ENCODE peak calls at places on chromosomes 2 and 18, in ten cellular contexts. One of them, this sample, is unnamed.

GRCh38 chr2:239687441-239687840 is 286.6 kb upstream of the HDAC4 start:
- DNase-seq in OCI-LY7: no peak
- DNase-seq in H1: no peak
- DNase-seq in IMR-90: no peak
- DNase-seq in endothelial cell of umbilical vein: no peak
- DNase-seq in GM23338: no peak
- DNase-seq in mesendoderm: no peak
- DNase-seq in K562: no peak
- DNase-seq in neural progenitor cell: no peak
- DNase-seq in PC-3: no peak
- DNase-seq in this sample: no peak

GRCh38 chr2:148901142-148901541 is 26.1 kb downstream of the KIF5C start:
- DNase-seq in IMR-90: no peak
- DNase-seq in neural progenitor cell: peak; percentile 32
- DNase-seq in endothelial cell of umbilical vein: no peak
- DNase-seq in PC-3: no peak
- DNase-seq in mesendoderm: no peak
- DNase-seq in H1: no peak
- DNase-seq in GM23338: no peak
- DNase-seq in OCI-LY7: peak; percentile 75
- DNase-seq in K562: no peak
- DNase-seq in this sample: no peak

GRCh38 chr18:63147010-63147409 is 172.6 kb downstream of the BCL2 start:
- DNase-seq in neural progenitor cell: no peak
- DNase-seq in endothelial cell of umbilical vein: no peak
- DNase-seq in mesendoderm: no peak
- DNase-seq in K562: no peak
- DNase-seq in OCI-LY7: no peak
- DNase-seq in GM23338: no peak
- DNase-seq in IMR-90: no peak
- DNase-seq in PC-3: no peak
- DNase-seq in H1: no peak
- DNase-seq in this sample: no peak

GRCh38 chr2:207694811-207695281 is 16.6 kb upstream of the CCNYL1 start:
- DNase-seq in OCI-LY7: no peak
- DNase-seq in neural progenitor cell: no peak
- DNase-seq in PC-3: peak; percentile 78
- DNase-seq in mesendoderm: no peak
- DNase-seq in K562: no peak
- DNase-seq in endothelial cell of umbilical vein: no peak
- DNase-seq in H1: no peak
- DNase-seq in IMR-90: peak; percentile 41
- DNase-seq in GM23338: no peak
- DNase-seq in this sample: no peak

GRCh38 chr2:205800804-205801203 is 118.5 kb downstream of the NRP2 start:
- DNase-seq in GM23338: no peak
- DNase-seq in mesendoderm: no peak
- DNase-seq in IMR-90: peak; percentile 99
- DNase-seq in K562: no peak
- DNase-seq in PC-3: no peak
- DNase-seq in H1: no peak
- DNase-seq in neural progenitor cell: no peak
- DNase-seq in OCI-LY7: no peak
- DNase-seq in endothelial cell of umbilical vein: peak; percentile 99
- DNase-seq in this sample: peak; percentile 100

GRCh38 chr2:86290596-86291327 is 46.7 kb downstream of the REEP1 start:
- DNase-seq in GM23338: no peak
- DNase-seq in IMR-90: no peak
- DNase-seq in neural progenitor cell: no peak
- DNase-seq in PC-3: peak; percentile 13
- DNase-seq in mesendoderm: peak; percentile 27
- DNase-seq in K562: no peak
- DNase-seq in H1: no peak
- DNase-seq in endothelial cell of umbilical vein: no peak
- DNase-seq in OCI-LY7: no peak
- DNase-seq in this sample: no peak

GRCh38 chr18:76537621-76538020 is 42.6 kb upstream of the ZNF516 start:
- DNase-seq in IMR-90: no peak
- DNase-seq in mesendoderm: no peak
- DNase-seq in neural progenitor cell: no peak
- DNase-seq in OCI-LY7: no peak
- DNase-seq in H1: no peak
- DNase-seq in PC-3: no peak
- DNase-seq in K562: no peak
- DNase-seq in endothelial cell of umbilical vein: no peak
- DNase-seq in GM23338: no peak
- DNase-seq in this sample: no peak

GRCh38 chr2:55099493-55099877 is 49.2 kb upstream of the RTN4 start:
- DNase-seq in H1: no peak
- DNase-seq in GM23338: no peak
- DNase-seq in neural progenitor cell: no peak
- DNase-seq in K562: no peak
- DNase-seq in mesendoderm: no peak
- DNase-seq in PC-3: no peak
- DNase-seq in IMR-90: no peak
- DNase-seq in endothelial cell of umbilical vein: no peak
- DNase-seq in OCI-LY7: no peak
- DNase-seq in this sample: no peak

GRCh38 chr2:192645811-192646598 is 451.3 kb upstream of the TMEFF2 start:
- DNase-seq in H1: no peak
- DNase-seq in endothelial cell of umbilical vein: no peak
- DNase-seq in GM23338: no peak
- DNase-seq in K562: no peak
- DNase-seq in neural progenitor cell: no peak
- DNase-seq in PC-3: no peak
- DNase-seq in OCI-LY7: no peak
- DNase-seq in IMR-90: no peak
- DNase-seq in mesendoderm: no peak
- DNase-seq in this sample: no peak

GRCh38 chr2:16394072-16394985 is 271.3 kb downstream of the CYRIA start:
- DNase-seq in PC-3: no peak
- DNase-seq in IMR-90: no peak
- DNase-seq in H1: no peak
- DNase-seq in neural progenitor cell: peak; percentile 43
- DNase-seq in endothelial cell of umbilical vein: no peak
- DNase-seq in GM23338: no peak
- DNase-seq in OCI-LY7: no peak
- DNase-seq in mesendoderm: peak; percentile 18
- DNase-seq in K562: peak; percentile 32
- DNase-seq in this sample: no peak

GRCh38 chr2:32611366-32611765 is 16.5 kb upstream of the TTC27 start:
- DNase-seq in H1: no peak
- DNase-seq in mesendoderm: no peak
- DNase-seq in OCI-LY7: no peak
- DNase-seq in GM23338: no peak
- DNase-seq in endothelial cell of umbilical vein: no peak
- DNase-seq in PC-3: no peak
- DNase-seq in K562: peak; percentile 43
- DNase-seq in neural progenitor cell: no peak
- DNase-seq in IMR-90: no peak
- DNase-seq in this sample: no peak

DNA sequence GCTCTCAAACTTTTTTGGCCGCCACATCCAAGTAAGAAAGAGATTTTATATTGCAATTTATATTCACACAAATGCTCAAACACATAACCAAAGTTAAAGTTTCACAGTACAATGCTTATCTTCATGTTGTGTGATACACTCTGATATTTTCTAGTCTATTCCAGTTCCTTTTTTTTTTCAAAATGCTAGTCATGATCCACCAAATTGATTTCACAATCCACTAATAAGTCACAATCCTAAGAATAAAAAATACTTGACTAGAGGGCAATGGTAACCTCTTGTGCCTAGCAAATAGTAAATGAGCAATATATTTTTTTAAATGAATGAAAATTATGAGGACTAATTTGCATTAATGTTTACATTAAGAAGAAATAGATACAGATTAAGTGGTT is 5.8 kb upstream of the PTPN4 start:
- DNase-seq in IMR-90: no peak
- DNase-seq in K562: no peak
- DNase-seq in endothelial cell of umbilical vein: no peak
- DNase-seq in OCI-LY7: no peak
- DNase-seq in H1: no peak
- DNase-seq in PC-3: no peak
- DNase-seq in mesendoderm: no peak
- DNase-seq in neural progenitor cell: no peak
- DNase-seq in GM23338: no peak
- DNase-seq in this sample: no peak
- H3K4me2 ChIP-seq in IMR-90: no peak overlapping the region
- H3K4me2 ChIP-seq in K562: no peak overlapping the region
- H3K4me2 ChIP-seq in endothelial cell of umbilical vein: no peak overlapping the region
- H3K4me2 ChIP-seq in OCI-LY7: no peak overlapping the region
- H3K4me2 ChIP-seq in H1: no peak overlapping the region
- H3K4me2 ChIP-seq in PC-3: no peak overlapping the region
- H3K4me2 ChIP-seq in mesendoderm: no peak overlapping the region
- H3K4me2 ChIP-seq in neural progenitor cell: no peak overlapping the region
- H3K4me2 ChIP-seq in GM23338: no peak overlapping the region
- H3K4me2 ChIP-seq in this sample: no peak overlapping the region

DNA sequence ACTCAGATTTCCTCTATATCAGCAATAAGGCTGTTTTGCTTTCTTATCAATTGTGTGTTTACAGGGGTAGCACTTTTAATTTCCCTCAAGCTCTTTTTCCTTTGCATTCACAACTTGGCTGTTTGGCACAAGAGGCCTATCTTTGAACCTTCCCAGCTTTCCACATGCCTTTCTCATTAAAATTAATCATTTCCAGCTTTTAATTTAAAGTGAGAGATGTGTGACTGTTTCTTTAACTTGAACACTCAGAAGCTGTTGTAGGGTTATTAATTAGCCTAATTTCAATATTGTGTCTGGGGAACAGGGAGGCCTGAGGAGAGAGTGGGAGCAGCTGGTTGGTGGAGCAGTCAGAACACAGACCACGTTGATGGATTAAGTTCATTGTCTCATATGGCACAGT is 4.7 kb downstream of the ASB1 start:
- DNase-seq in GM23338: no peak
- DNase-seq in neural progenitor cell: no peak
- DNase-seq in PC-3: no peak
- DNase-seq in K562: no peak
- DNase-seq in OCI-LY7: no peak
- DNase-seq in IMR-90: no peak
- DNase-seq in mesendoderm: no peak
- DNase-seq in endothelial cell of umbilical vein: no peak
- DNase-seq in H1: no peak
- DNase-seq in this sample: no peak
- H3K36me3 ChIP-seq in GM23338: peaks cover 16% of the 10 kb centered on the region
- H3K36me3 ChIP-seq in neural progenitor cell: no peaks in the 10 kb centered on the region
- H3K36me3 ChIP-seq in PC-3: peaks cover 24% of the 10 kb centered on the region
- H3K36me3 ChIP-seq in K562: peaks cover 68% of the 10 kb centered on the region
- H3K36me3 ChIP-seq in OCI-LY7: peaks cover 51% of the 10 kb centered on the region
- H3K36me3 ChIP-seq in IMR-90: peaks cover 27% of the 10 kb centered on the region
- H3K36me3 ChIP-seq in mesendoderm: peaks cover 6% of the 10 kb centered on the region
- H3K36me3 ChIP-seq in endothelial cell of umbilical vein: peaks cover 6% of the 10 kb centered on the region
- H3K36me3 ChIP-seq in H1: peaks cover 12% of the 10 kb centered on the region
- H3K36me3 ChIP-seq in this sample: peaks cover 12% of the 10 kb centered on the region

GRCh38 chr2:108945969-108946368 is 43.1 kb downstream of the EDAR start:
- DNase-seq in endothelial cell of umbilical vein: no peak
- DNase-seq in H1: no peak
- DNase-seq in GM23338: no peak
- DNase-seq in K562: no peak
- DNase-seq in mesendoderm: no peak
- DNase-seq in neural progenitor cell: no peak
- DNase-seq in IMR-90: no peak
- DNase-seq in PC-3: no peak
- DNase-seq in OCI-LY7: no peak
- DNase-seq in this sample: no peak
- H3K4me1 ChIP-seq in endothelial cell of umbilical vein: no peaks in the 10 kb centered on the region
- H3K4me1 ChIP-seq in H1: no peaks in the 10 kb centered on the region
- H3K4me1 ChIP-seq in GM23338: no peaks in the 10 kb centered on the region
- H3K4me1 ChIP-seq in K562: peaks cover 5% of the 10 kb centered on the region
- H3K4me1 ChIP-seq in mesendoderm: no peaks in the 10 kb centered on the region
- H3K4me1 ChIP-seq in neural progenitor cell: no peaks in the 10 kb centered on the region
- H3K4me1 ChIP-seq in IMR-90: peaks cover 2% of the 10 kb centered on the region
- H3K4me1 ChIP-seq in PC-3: no peaks in the 10 kb centered on the region
- H3K4me1 ChIP-seq in OCI-LY7: no peaks in the 10 kb centered on the region
- H3K4me1 ChIP-seq in this sample: no peaks in the 10 kb centered on the region

GRCh38 chr2:233481368-233482142 is 85.0 kb downstream of the USP40 start:
- DNase-seq in GM23338: no peak
- DNase-seq in endothelial cell of umbilical vein: no peak
- DNase-seq in OCI-LY7: no peak
- DNase-seq in IMR-90: no peak
- DNase-seq in neural progenitor cell: no peak
- DNase-seq in PC-3: peak; percentile 30
- DNase-seq in mesendoderm: no peak
- DNase-seq in K562: no peak
- DNase-seq in H1: no peak
- DNase-seq in this sample: peak; percentile 17

GRCh38 chr2:233482616-233483015 is 84.0 kb downstream of the USP40 start:
- DNase-seq in mesendoderm: no peak
- DNase-seq in PC-3: no peak
- DNase-seq in H1: no peak
- DNase-seq in GM23338: no peak
- DNase-seq in IMR-90: no peak
- DNase-seq in OCI-LY7: no peak
- DNase-seq in neural progenitor cell: no peak
- DNase-seq in K562: no peak
- DNase-seq in endothelial cell of umbilical vein: peak; percentile 12
- DNase-seq in this sample: no peak

GRCh38 chr2:233477548-233478433 is 88.8 kb downstream of the USP40 start:
- DNase-seq in OCI-LY7: no peak
- DNase-seq in K562: no peak
- DNase-seq in IMR-90: no peak
- DNase-seq in mesendoderm: no peak
- DNase-seq in neural progenitor cell: no peak
- DNase-seq in endothelial cell of umbilical vein: no peak
- DNase-seq in H1: no peak
- DNase-seq in PC-3: no peak
- DNase-seq in GM23338: no peak
- DNase-seq in this sample: no peak

GRCh38 chr2:233480490-233481202 is 85.9 kb downstream of the USP40 start:
- DNase-seq in endothelial cell of umbilical vein: peak; percentile 13
- DNase-seq in PC-3: peak; percentile 76
- DNase-seq in OCI-LY7: peak; percentile 71
- DNase-seq in IMR-90: no peak
- DNase-seq in mesendoderm: no peak
- DNase-seq in H1: no peak
- DNase-seq in K562: no peak
- DNase-seq in GM23338: no peak
- DNase-seq in neural progenitor cell: peak; percentile 27
- DNase-seq in this sample: peak; percentile 12

DNA sequence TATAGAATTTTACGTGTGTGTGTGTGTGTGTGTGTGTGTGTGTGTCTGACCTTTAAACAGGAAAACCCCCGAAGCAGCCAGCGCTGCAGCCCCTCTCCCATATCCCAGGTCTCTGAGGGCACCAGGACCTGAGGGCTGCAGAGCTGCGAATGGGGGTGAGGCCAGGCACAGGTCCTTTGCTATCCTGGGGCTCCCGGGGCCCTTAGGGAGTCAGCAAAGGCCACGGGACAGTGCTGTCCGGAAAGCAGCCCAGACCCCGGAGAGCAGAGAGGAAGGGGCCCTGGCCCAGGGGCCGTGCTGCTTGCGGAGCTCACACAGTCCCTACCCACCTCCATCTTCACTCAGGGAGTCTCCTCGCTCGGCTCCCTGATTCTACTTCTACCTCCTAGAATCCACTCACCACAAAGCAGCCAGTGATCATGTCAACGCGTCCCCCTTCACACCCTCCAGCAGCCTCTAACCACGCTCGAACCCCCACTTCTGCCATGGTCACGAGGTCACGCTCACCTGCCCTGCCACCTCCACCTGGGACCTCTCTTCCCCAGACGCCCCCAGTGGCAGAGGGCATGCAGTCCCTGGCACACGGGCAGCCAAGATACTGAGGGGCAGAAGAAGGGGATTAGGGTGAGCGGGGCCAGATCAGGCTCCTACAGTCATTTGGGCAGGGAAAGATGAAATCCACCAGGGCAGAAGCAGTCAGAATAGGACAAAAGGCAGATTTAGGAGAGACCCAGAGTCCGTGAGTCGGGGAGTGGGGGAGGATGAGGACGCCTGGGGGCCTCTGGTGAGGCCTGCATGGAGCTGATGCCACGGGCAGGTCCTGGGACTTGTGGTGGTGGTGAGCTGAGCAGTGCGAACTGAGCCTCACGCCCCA is 86.7 kb downstream of the USP40 start:
- DNase-seq in neural progenitor cell: no peak
- DNase-seq in endothelial cell of umbilical vein: no peak
- DNase-seq in PC-3: no peak
- DNase-seq in mesendoderm: no peak
- DNase-seq in GM23338: no peak
- DNase-seq in IMR-90: no peak
- DNase-seq in H1: no peak
- DNase-seq in OCI-LY7: peak; percentile 10
- DNase-seq in K562: no peak
- DNase-seq in this sample: no peak
- H3K4me2 ChIP-seq in neural progenitor cell: no peak overlapping the region
- H3K4me2 ChIP-seq in endothelial cell of umbilical vein: no peak overlapping the region
- H3K4me2 ChIP-seq in PC-3: peak overlapping the region; percentile 64
- H3K4me2 ChIP-seq in mesendoderm: no peak overlapping the region
- H3K4me2 ChIP-seq in GM23338: no peak overlapping the region
- H3K4me2 ChIP-seq in IMR-90: no peak overlapping the region
- H3K4me2 ChIP-seq in H1: no peak overlapping the region
- H3K4me2 ChIP-seq in OCI-LY7: no peak overlapping the region
- H3K4me2 ChIP-seq in K562: no peak overlapping the region
- H3K4me2 ChIP-seq in this sample: no peak overlapping the region